ENCODE peak calls at places on chromosomes 6 and 20, in four cellular contexts. O, M, A and T are unnamed samples.

GRCh38 chr20:48051810-48052491 is 266.7 kb upstream of the SULF2 start:
- DNase-seq in O (no peak), M (peak; percentile 45), A (peak; percentile 72), T (no peak)

GRCh38 chr6:2791124-2792050 is 26.2 kb downstream of the WRNIP1 start:
- DNase-seq in O (peak; percentile 88), M (peak; percentile 97), A (peak; percentile 91), T (peak; percentile 79)

GRCh38 chr20:13554706-13555105 is 84.0 kb downstream of the TASP1 start:
- DNase-seq in O (no peak), M (peak; percentile 44), A (peak; percentile 25), T (no peak)

GRCh38 chr6:102075539-102075938 is 682.0 kb downstream of the GRIK2 start:
- DNase-seq in O (no peak), M (peak; percentile 19), A (peak; percentile 3), T (no peak)

GRCh38 chr6:31652925-31653724 is 664 bp upstream of the BAG6 start:
- DNase-seq in O (peak; percentile 91), M (no peak), A (no peak), T (peak; percentile 92)

GRCh38 chr6:106739387-106739786 is 110.0 kb downstream of the QRSL1 start:
- DNase-seq in O (no peak), M (no peak), A (peak; percentile 17), T (no peak)

GRCh38 chr20:610130-611046 is at the start of gene TCF15:
- DNase-seq in O (no peak), M (no peak), A (no peak), T (no peak)

GRCh38 chr6:131950767-131951575 is at the start of gene CCN2:
- DNase-seq in O (no peak), M (peak; percentile 100), A (peak; percentile 100), T (peak; percentile 86)

GRCh38 chr20:63487116-63487764 is 11.6 kb downstream of the EEF1A2 start:
- DNase-seq in O (no peak), M (no peak), A (no peak), T (no peak)

GRCh38 chr20:62212309-62212708 is 7.8 kb downstream of the HRH3 start:
- DNase-seq in O (no peak), M (no peak), A (no peak), T (no peak)

GRCh38 chr6:3732345-3733141 is 19.0 kb downstream of the PXDC1 start:
- DNase-seq in O (peak; percentile 52), M (peak; percentile 94), A (peak; percentile 82), T (peak; percentile 78)

GRCh38 chr6:155244434-155244833 is 19.4 kb upstream of the CLDN20 start:
- DNase-seq in O (no peak), M (no peak), A (no peak), T (no peak)

GRCh38 chr20:38165966-38166706 is 1.1 kb upstream of the TGM2 start:
- DNase-seq in O (no peak), M (peak; percentile 35), A (peak; percentile 56), T (no peak)

GRCh38 chr6:5697508-5697907 is 309.2 kb downstream of the NRN1 start:
- DNase-seq in O (no peak), M (no peak), A (no peak), T (no peak)

GRCh38 chr20:1633535-1633934 is 13.7 kb upstream of the SIRPB1 start:
- DNase-seq in O (no peak), M (no peak), A (no peak), T (no peak)

GRCh38 chr6:4351857-4352669 is 216.7 kb upstream of the ECI2 start:
- DNase-seq in O (no peak), M (peak; percentile 95), A (peak; percentile 97), T (peak; percentile 32)

GRCh38 chr6:41687501-41688175 is 47.8 kb downstream of the TFEB start:
- DNase-seq in O (no peak), M (no peak), A (no peak), T (peak; percentile 82)

GRCh38 chr6:35096129-35096852 is 44.8 kb downstream of the TCP11 start:
- DNase-seq in O (no peak), M (peak; percentile 81), A (peak; percentile 84), T (peak; percentile 4)

GRCh38 chr20:2754426-2754825 is 46.0 kb downstream of the CPXM1 start:
- DNase-seq in O (no peak), M (no peak), A (no peak), T (no peak)

GRCh38 chr6:16129623-16130243 is 847 bp downstream of the MYLIP start:
- DNase-seq in O (peak; percentile 8), M (peak; percentile 5), A (no peak), T (peak; percentile 54)
- H3K4me3 ChIP-seq in O (peak overlapping the region; percentile 95), M (peak overlapping the region; percentile 95), A (peak overlapping the region; percentile 80), T (peak overlapping the region; percentile 91)

DNA sequence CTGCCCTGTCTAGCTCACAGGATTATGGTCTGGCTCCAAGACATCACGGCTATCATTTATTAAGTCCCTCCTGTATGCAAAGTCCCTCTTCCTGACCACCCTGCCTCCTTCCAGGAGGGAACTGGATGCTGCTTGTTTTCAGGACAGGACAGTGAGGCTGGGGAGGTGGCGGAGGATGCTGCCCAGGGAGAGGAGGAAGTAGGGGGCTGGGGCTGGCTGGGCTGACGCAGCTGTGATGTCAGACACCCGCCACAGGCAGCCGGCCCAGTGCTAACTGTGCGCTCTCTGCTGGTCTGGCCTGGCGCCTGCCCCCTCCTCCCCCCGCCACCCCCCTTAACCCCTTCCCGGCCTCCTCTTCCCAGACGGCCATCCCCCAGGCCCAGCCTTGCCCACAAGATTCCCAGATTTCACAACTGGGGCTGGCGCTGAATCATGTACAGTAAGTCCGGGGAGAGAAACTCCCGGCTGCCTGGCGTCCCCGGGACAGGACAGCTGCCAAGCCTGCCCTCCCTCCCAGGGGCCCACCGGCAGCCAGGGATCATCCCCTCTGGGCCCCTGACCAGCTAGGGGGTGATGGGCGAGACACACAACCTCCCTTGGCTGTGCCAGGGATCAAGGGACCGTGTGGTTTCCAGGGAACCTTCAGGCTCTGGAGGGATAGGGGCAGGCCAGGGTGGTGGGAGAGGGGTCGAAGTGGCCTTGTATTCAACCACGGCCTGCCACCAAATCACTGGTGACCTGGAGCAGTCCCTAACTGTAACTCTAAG is 118.1 kb downstream of the CEBPB start:
- DNase-seq in O (peak; percentile 75), M (peak; percentile 100), A (peak; percentile 100), T (peak; percentile 68)
- TF ChIP-seq CTCF in O (no peak), M (peak; percentile 26), A (peak; percentile 21), T (no peak)

GRCh38 chr20:60046436-60046835 is 88.2 kb downstream of the CDH26 start:
- DNase-seq in O (no peak), M (no peak), A (no peak), T (no peak)
- H3K4me3 ChIP-seq in O (no peak overlapping the region), M (no peak overlapping the region), A (no peak overlapping the region), T (no peak overlapping the region)

DNA sequence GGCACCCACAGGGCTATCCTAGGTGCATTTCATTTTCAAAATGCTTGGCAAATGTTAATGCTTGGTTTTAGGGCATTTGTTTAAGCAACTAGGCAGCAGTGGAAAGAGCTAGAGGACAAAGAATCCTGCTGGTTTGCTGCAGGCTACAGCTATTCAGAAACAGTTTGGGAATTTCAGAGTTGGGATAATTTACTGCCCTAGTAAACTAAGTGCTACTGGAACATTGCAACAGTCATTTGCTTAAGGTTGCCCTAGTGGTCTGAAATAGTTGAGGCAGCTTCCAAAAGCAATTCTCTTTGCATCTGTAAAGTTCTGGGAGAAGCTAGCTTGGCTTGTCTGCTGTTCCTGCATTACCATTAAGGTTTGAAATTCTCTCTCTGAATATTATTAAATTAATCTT is 312.7 kb downstream of the LAMA2 start:
- DNase-seq in O (no peak), M (no peak), A (peak; percentile 59), T (no peak)
- TF ChIP-seq CTCF in O (no peak), M (no peak), A (peak; percentile 31), T (no peak)

DNA sequence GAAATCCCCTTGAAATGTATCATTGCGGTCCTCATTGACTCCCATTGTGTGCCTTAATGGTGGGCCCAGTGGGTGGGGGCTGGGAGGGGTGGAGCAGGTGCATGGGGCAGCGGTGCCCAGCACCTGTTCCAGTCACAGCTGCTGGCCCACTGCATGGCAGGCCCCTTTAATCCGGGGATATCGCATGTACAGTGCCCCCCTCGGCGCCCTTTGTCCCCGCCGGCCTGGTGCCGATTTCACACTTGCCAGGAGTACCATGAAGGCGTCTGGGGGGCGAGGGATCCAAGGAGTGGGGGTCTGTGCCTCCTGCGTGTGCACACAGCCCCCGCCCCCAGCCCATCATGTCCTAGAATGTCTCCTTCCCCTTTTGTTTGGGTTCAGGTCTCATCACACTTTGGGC is 2.8 kb downstream of the SNAI1 start:
- DNase-seq in O (no peak), M (no peak), A (no peak), T (no peak)
- H3K4me3 ChIP-seq in O (no peak overlapping the region), M (peak overlapping the region; percentile 32), A (peak overlapping the region; percentile 97), T (no peak overlapping the region)

DNA sequence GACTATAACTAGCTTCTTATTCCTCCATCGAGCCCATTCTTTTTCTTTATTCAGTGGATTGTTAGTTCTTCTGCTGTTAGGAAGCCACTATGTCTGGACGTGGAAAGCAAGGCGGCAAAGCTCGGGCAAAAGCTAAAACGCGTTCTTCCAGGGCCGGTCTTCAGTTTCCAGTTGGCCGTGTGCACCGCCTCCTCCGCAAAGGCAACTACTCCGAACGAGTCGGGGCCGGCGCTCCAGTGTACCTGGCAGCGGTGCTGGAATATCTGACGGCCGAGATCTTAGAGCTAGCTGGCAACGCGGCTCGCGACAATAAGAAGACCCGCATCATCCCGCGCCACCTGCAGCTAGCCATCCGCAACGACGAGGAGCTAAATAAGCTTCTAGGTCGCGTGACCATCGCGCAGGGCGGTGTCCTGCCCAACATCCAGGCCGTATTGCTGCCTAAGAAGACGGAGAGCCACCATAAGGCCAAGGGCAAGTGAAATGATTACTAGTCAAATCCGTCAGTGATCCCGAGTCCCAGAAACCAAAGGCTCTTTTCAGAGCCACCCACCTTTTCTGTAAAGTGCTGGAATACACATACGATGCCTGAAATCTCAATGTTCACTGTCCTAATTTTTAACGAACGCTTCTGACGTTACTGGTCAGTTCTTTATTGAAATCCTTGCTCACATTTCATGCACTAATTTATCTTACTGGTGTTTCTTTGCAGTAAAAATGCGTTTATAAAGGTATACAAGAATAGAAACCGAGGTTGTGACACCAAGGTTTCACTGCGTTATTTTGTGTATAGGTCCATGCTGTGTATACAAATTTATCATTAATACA is 129.9 kb downstream of the HFE start:
- DNase-seq in O (peak; percentile 87), M (peak; percentile 90), A (peak; percentile 87), T (peak; percentile 84)
- TF ChIP-seq CTCF in O (no peak), M (peak; percentile 52), A (peak; percentile 54), T (peak; percentile 36)

DNA sequence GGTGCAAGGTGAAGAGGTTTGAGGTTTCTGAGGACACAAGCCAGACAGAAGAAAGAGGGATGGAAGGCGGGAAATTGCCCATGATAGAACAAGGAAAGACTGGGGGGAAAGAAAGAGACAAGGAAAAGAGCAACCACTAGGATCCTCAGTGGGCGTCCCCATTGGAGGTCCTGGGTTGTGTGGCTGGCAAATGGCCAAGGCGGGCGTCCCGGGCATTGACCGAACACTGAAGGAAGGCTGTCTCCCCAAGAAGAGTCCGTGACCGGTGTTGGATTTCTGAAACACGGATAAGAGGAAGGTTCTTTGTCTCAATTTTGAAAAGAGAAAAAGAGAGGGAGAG is 746.6 kb upstream of the ADGRB3 start:
- DNase-seq in O (no peak), M (no peak), A (no peak), T (no peak)
- H3K4me3 ChIP-seq in O (no peak overlapping the region), M (no peak overlapping the region), A (no peak overlapping the region), T (no peak overlapping the region)

DNA sequence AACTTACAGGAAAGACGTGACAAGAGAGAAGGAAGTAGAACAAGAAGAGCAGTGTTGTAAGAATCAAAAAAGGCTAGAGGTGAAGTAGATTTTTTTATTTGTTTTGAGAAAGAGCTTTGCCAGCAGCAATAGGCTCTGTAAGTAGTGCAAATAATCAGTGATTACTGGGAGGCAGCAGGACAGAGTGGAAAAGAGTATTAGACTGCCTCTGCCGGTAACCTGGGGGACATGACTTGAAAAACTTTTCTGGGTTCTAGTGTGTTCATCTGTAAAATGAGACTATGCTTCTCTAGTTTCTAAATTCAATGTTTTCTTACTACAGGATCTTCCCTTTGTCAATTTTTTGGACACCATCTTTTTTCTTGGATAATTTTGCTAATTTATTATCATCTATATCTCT is 5.8 kb upstream of the IRAK1BP1 start:
- DNase-seq in O (no peak), M (no peak), A (no peak), T (no peak)
- TF ChIP-seq CTCF in O (no peak), M (no peak), A (no peak), T (no peak)